ENCODE peak calls at places on chromosomes 16 and 17, in four cellular contexts. U is GM12878, D is HL-60, A is K562. L is an unnamed sample.

GRCh38 chr17:27608330-27609230 is 22.4 kb upstream of the LGALS9 start:
- DNase-seq in D (no peak), A (no peak), U (no peak), L (no peak)

GRCh38 chr17:45276031-45276430 is 14.1 kb upstream of the SPATA32 start:
- DNase-seq in A (no peak), U (no peak), D (no peak), L (no peak)

GRCh38 chr16:58678716-58679115 is 5.9 kb downstream of the SLC38A7 start:
- DNase-seq in U (no peak), D (no peak), A (no peak), L (no peak)

GRCh38 chr16:70158261-70158939 is 15.2 kb upstream of the CLEC18C start:
- DNase-seq in U (no peak), D (no peak), A (peak), L (no peak)

GRCh38 chr16:21611178-21611545 is 11.8 kb downstream of the METTL9 start:
- DNase-seq in D (peak), A (no peak), U (no peak), L (no peak)

GRCh38 chr17:74117087-74117486 is 86.4 kb upstream of the RPL38 start:
- DNase-seq in U (no peak), A (no peak), D (no peak), L (no peak)

GRCh38 chr17:73194514-73195222 is 1.8 kb downstream of the COG1 start:
- DNase-seq in A (no peak), U (no peak), D (no peak), L (no peak)

GRCh38 chr17:37339321-37339720 is 36.5 kb upstream of the C17orf78 start:
- DNase-seq in U (no peak), A (no peak), D (no peak), L (no peak)

GRCh38 chr16:3645504-3646347 is 8.8 kb upstream of the DNASE1 start:
- DNase-seq in U (no peak), A (peak), D (no peak), L (no peak)
- TF ChIP-seq SPI1 in U (no peak), A (no peak), D (no peak), L (no peak)

DNA sequence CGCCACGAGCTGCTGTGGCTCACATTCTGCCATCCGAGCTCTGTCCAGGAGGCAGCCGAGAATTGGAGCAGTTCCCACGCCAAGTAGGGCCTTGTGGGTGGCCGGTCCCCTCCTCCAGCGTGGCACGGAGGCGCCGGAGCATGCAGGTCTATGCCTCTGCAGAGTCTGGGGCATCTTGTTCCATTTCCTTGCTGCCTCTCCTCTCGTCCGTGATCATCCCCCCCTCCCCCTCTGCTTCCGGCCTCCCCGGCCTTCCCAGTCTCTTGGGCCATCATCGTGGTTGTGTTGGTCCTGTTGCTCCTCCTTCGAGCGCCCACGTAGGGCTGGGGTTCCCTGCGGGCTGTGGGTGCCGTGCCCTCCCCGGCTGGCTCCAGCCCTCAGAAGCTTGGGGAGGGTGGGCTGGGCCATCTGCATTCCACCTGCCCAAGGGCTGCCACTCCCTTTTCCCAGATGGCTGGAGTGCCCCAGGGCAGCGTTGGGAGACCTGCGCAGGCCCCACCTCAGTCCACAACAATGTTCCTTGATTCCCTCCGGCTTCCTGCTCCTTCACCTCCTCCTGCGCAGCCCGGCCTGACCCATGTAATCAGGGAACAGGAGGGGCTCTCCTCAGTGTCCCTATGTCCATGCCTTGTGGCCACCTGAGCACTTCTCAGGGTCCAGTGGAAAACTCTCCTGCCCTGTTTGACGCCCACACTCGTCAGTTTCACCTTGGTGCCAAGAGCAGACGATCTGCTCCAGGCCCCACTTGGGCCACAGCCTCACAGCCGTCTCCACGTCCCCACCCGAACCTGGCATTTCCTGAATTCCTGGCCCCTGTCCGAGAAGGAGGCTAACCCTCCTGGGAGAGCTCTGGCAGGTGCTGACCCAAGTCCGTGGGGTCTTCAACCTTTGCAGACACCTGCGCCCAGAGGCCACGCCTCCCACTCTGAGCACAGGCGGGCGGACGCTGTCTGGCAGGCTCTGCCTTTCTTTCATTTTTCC is 37.1 kb downstream of the BAIAP2 start:
- DNase-seq in U (no peak), A (no peak), D (no peak), L (no peak)
- TF ChIP-seq SPI1 in U (no peak), A (no peak), D (no peak), L (no peak)

DNA sequence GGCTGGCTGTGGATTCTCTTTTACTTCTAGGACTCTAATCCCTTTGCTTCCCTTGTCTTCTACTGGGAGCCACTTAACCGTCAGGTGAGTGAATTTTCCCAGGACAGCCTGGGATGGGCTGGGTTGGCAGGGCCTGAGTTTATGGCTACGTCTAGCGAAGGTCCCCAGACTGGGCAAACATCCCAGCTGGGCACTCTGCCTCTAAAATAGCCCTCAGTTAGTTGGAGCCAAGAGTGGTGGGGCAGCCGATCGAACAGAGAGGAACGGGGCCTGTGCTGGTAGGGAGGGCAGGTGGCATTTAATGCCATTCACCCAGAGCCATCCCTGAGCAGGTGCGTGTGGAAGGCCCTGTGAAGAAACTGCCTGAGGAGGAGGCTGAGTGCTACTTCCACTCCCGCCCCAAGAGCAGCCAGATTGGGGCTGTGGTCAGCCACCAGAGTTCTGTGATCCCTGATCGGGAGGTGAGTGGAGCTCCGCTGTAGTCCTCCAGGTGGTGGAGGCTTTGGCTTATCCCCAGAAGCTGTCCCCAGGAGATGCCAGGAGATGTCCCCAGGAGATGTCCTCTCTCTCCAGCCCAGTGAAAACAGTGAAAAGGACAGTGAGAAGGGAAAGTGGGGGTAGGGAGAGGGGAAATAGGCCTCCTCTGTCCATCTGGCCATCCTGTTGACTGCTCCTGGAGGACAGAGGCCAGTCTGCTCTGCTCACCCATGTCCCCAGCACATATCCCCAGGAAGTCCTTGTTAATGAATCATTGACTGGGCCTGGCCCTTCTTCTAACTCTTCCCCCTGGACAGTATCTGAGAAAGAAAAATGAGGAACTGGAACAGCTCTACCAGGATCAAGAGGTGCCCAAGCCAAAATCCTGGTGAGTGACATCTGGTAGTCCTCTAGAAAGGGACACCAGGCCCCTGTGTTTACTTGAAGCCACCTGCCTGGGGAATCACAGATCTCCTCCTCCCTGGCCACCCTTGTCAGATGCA is 4.4 kb downstream of the PNPO start:
- DNase-seq in U (no peak), D (no peak), A (no peak), L (no peak)
- TF ChIP-seq SPI1 in U (peak), D (peak), A (peak), L (peak)

DNA sequence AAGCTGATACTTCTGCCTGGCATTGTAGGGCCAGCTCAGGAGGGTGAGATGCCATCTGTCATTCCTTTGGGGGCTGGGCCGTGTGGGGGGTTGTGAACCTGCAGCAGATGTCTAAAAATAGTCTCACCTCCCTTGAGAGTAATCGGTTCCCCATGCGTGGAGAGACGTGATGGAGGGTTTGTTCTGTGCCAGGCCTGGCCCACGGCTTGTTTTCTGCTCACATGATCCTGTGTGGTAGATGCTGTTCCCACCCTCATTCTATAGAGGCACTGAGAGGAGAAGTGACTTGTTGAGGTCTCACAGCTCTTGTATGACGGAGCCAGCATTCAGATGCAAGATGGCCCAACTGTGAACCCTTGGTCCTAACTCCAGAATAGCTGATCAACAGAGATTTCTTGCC is 4.6 kb downstream of the IRF8 start:
- DNase-seq in U (peak), D (no peak), A (no peak), L (no peak)
- TF ChIP-seq SPI1 in U (peak), D (no peak), A (no peak), L (no peak)

GRCh38 chr17:34382586-34383224 is 19.7 kb upstream of the CCL1 start:
- DNase-seq in U (peak), A (no peak), D (no peak), L (no peak)
- TF ChIP-seq SPI1 in U (no peak), A (no peak), D (no peak), L (no peak)

GRCh38 chr16:28623172-28623711 is 13.4 kb upstream of the SULT1A1 start:
- DNase-seq in D (no peak), A (no peak), U (no peak), L (peak)
- TF ChIP-seq SPI1 in D (no peak), A (no peak), U (no peak), L (no peak)

GRCh38 chr17:34584805-34585416 is 5.5 kb downstream of the TMEM132E start:
- DNase-seq in A (peak), U (no peak), D (no peak), L (no peak)

GRCh38 chr17:34586346-34586846 is 7.0 kb downstream of the TMEM132E start:
- DNase-seq in U (no peak), A (no peak), D (no peak), L (no peak)

GRCh38 chr17:34588266-34588665 is 8.9 kb downstream of the TMEM132E start:
- DNase-seq in A (no peak), D (no peak), U (no peak), L (no peak)

GRCh38 chr17:34589120-34589965 is 10.0 kb downstream of the TMEM132E start:
- DNase-seq in A (no peak), D (no peak), U (no peak), L (no peak)
- TF ChIP-seq SPI1 in A (no peak), D (no peak), U (no peak), L (no peak)

DNA sequence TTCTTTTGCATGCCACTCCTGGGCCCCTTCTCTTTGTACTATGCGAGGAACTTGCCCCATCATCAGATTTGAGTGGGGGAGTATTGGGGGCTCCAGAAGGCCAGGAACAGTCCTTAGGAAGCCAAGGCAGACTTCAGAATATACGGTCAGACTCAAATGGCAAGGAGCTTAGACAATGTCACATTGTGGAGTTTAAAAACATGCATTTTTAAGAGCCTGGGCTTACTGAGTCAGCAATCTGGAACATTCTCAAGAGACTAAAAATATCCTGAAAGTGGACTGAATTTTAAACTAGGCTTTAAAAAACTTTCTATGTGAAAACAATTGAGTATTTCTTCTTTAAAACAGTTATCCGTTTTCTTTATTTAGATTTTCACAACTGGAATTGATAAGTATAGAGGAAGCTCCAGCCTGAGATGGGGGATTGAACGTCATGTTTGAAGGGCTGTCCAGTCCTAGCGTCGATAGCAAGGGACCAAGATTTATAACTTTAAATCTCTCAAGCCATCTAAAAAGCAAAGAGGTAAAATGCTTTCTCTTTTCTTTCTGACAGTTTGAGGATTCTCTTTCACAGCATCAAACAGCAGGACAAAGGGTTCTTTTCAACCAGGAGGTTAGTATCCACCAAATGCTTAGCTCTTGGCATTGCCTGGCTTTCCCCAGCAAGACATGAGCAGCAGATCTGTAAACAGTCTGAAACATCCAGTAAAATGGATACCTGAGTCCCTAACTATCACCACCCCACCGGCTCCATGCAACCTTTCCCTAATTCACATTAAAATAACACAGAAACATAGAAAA is 45.8 kb upstream of the CDRT4 start:
- DNase-seq in D (no peak), U (no peak), A (no peak), L (no peak)
- TF ChIP-seq SPI1 in D (no peak), U (no peak), A (no peak), L (no peak)

GRCh38 chr16:19542138-19542821 is 13.2 kb upstream of the VPS35L start:
- DNase-seq in U (no peak), A (no peak), D (no peak), L (no peak)
- TF ChIP-seq SPI1 in U (no peak), A (no peak), D (no peak), L (no peak)

DNA sequence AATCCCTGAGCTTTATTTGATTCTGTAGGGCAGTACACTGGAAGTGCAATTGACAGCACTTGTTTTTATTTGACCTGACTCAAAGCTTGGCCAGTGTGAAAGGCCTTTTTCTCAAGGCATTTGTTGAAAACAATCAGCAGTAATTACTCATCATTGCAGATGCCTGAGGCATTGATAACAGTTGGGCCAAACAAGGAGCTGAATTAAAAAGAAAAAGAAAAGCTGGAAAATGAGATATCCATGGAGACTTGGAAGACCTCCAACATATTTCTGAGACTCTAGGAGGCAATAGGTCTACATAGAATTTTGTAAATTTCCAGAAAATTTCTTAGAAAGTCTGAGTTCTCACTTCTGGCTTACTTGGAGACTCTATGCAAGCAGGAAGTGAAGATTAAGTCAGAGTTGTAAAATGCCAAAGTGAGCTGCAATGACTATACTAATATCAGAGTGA is 200.8 kb upstream of the KCNJ16 start:
- DNase-seq in A (no peak), U (no peak), D (no peak), L (no peak)
- TF ChIP-seq SPI1 in A (no peak), U (no peak), D (no peak), L (no peak)

L was measured in GM12891.